ENCODE peak calls at places on chromosomes 12 and 14, in seven cellular contexts. K is small intestine; W is right atrium auricular region; Q is CD8-positive, alpha-beta T cell; C is adrenal gland; I is fibroblast of lung; Z is GM23338. P is an unnamed sample.

GRCh38 chr14:94164685-94165431 is 9.3 kb upstream of the PPP4R4 start:
- DNase-seq in K (no peak), W (no peak), Q (no peak), C (no peak), I (no peak), Z (peak; percentile 51), P (no peak)

GRCh38 chr14:94389731-94390371 is 1.4 kb upstream of the SERPINA1 start:
- DNase-seq in K (no peak), W (no peak), Q (no peak), C (no peak), I (no peak), Z (no peak), P (no peak)

GRCh38 chr12:11069854-11070253 is 7.8 kb upstream of the TAS2R46 start:
- DNase-seq in K (no peak), W (no peak), Q (no peak), C (no peak), I (no peak), Z (no peak), P (no peak)

GRCh38 chr12:23340351-23340750 is 609.1 kb downstream of the SOX5 start:
- DNase-seq in K (no peak), W (no peak), Q (no peak), C (no peak), I (no peak), Z (no peak), P (no peak)

GRCh38 chr12:72323881-72324280 is 51.7 kb downstream of the TRHDE start:
- DNase-seq in K (no peak), W (no peak), Q (no peak), C (no peak), I (peak; percentile 21), Z (no peak), P (no peak)

GRCh38 chr12:18747960-18748359 is 10.0 kb downstream of the CAPZA3 start:
- DNase-seq in K (no peak), W (no peak), Q (no peak), C (no peak), I (peak; percentile 99), Z (peak; percentile 35), P (no peak)

GRCh38 chr12:56382611-56383010 is 20.0 kb upstream of the APOF start:
- DNase-seq in K (no peak), W (no peak), Q (no peak), C (no peak), I (no peak), Z (no peak), P (no peak)

GRCh38 chr14:22689186-22689585 is 45.0 kb upstream of the OR6J1 start:
- DNase-seq in K (peak; percentile 87), W (no peak), Q (no peak), C (no peak), I (peak; percentile 99), Z (no peak), P (peak; percentile 30)

GRCh38 chr12:69354172-69354560 is 5.4 kb upstream of the YEATS4 start:
- DNase-seq in K (no peak), W (no peak), Q (no peak), C (no peak), I (no peak), Z (no peak), P (no peak)

GRCh38 chr12:54299515-54300266 is 1.1 kb downstream of the NFE2 start:
- DNase-seq in K (no peak), W (no peak), Q (no peak), C (no peak), I (no peak), Z (no peak), P (no peak)

GRCh38 chr14:71725802-71726638 is 206.2 kb upstream of the RGS6 start:
- DNase-seq in K (no peak), W (no peak), Q (no peak), C (no peak), I (peak; percentile 83), Z (no peak), P (no peak)

GRCh38 chr14:105223260-105223659 is 25.1 kb upstream of the BTBD6 start:
- DNase-seq in K (no peak), W (no peak), Q (no peak), C (no peak), I (peak; percentile 77), Z (no peak), P (no peak)

GRCh38 chr12:29710104-29710503 is 73.6 kb downstream of the TMTC1 start:
- DNase-seq in K (no peak), W (peak; percentile 60), Q (no peak), C (peak; percentile 57), I (peak; percentile 25), Z (peak; percentile 70), P (no peak)

GRCh38 chr14:25056688-25057078 is 6.7 kb upstream of the STXBP6 start:
- DNase-seq in K (no peak), W (no peak), Q (no peak), C (no peak), I (peak; percentile 50), Z (no peak), P (no peak)

GRCh38 chr14:59305231-59305630 is 116.8 kb downstream of the DAAM1 start:
- DNase-seq in K (no peak), W (no peak), Q (no peak), C (no peak), I (peak; percentile 73), Z (no peak), P (peak; percentile 46)

GRCh38 chr12:52259850-52260249 is 14.6 kb upstream of the KRT86 start:
- DNase-seq in K (no peak), W (no peak), Q (no peak), C (no peak), I (no peak), Z (no peak), P (no peak)

GRCh38 chr14:84527706-84528105 is 1002.2 kb upstream of the FLRT2 start:
- DNase-seq in K (no peak), W (no peak), Q (no peak), C (no peak), I (no peak), Z (no peak), P (no peak)

GRCh38 chr12:128178971-128179370 is 88.0 kb upstream of the TMEM132C start:
- DNase-seq in K (no peak), W (no peak), Q (no peak), C (peak; percentile 70), I (no peak), Z (no peak), P (no peak)

GRCh38 chr14:102513899-102514772 is 4.6 kb upstream of the ANKRD9 start:
- DNase-seq in K (no peak), W (no peak), Q (no peak), C (no peak), I (no peak), Z (no peak), P (no peak)

GRCh38 chr12:55258288-55258687 is 13.9 kb downstream of the OR6C74 start:
- DNase-seq in K (no peak), W (no peak), Q (no peak), C (no peak), I (no peak), Z (no peak), P (no peak)

GRCh38 chr14:93286212-93286890 is 46.5 kb downstream of the BTBD7 start:
- DNase-seq in K (no peak), W (no peak), Q (no peak), C (no peak), I (peak; percentile 86), Z (peak; percentile 33), P (no peak)

GRCh38 chr12:100058482-100059029 is 73.8 kb upstream of the ANKS1B start:
- DNase-seq in K (no peak), W (no peak), Q (no peak), C (no peak), I (peak; percentile 97), Z (no peak), P (no peak)

GRCh38 chr12:16329594-16329993 is 17.9 kb upstream of the MGST1 start:
- DNase-seq in K (no peak), W (no peak), Q (no peak), C (no peak), I (peak; percentile 50), Z (no peak), P (no peak)

GRCh38 chr14:90816686-90817436 is 631 bp upstream of the TTC7B start:
- DNase-seq in K (no peak), W (no peak), Q (no peak), C (no peak), I (no peak), Z (no peak), P (no peak)

GRCh38 chr14:90814806-90815566 is 1.2 kb downstream of the TTC7B start:
- DNase-seq in K (no peak), W (no peak), Q (no peak), C (no peak), I (no peak), Z (no peak), P (no peak)

GRCh38 chr14:90815817-90816662 is at the start of gene TTC7B:
- DNase-seq in K (no peak), W (no peak), Q (no peak), C (no peak), I (peak; percentile 36), Z (peak; percentile 72), P (no peak)

GRCh38 chr14:90818715-90819114 is 2.5 kb upstream of the TTC7B start:
- DNase-seq in K (no peak), W (no peak), Q (no peak), C (no peak), I (no peak), Z (no peak), P (no peak)

GRCh38 chr14:90815567-90815816 is 738 bp downstream of the TTC7B start:
- DNase-seq in K (no peak), W (no peak), Q (no peak), C (no peak), I (no peak), Z (no peak), P (no peak)
- H3K4me3 ChIP-seq in K (peak overlapping the region; percentile 45), W (peak overlapping the region; percentile 75), Q (no peak overlapping the region), C (no peak overlapping the region), I (peak overlapping the region; percentile 55), Z (peak overlapping the region; percentile 69), P (peak overlapping the region; percentile 53)

GRCh38 chr14:100730530-100730929 is 3.8 kb downstream of the DLK1 start:
- DNase-seq in K (no peak), W (no peak), Q (no peak), C (no peak), I (no peak), Z (no peak), P (no peak)
- H3K4me3 ChIP-seq in K (no peak overlapping the region), W (no peak overlapping the region), Q (no peak overlapping the region), C (no peak overlapping the region), I (no peak overlapping the region), Z (no peak overlapping the region), P (no peak overlapping the region)

DNA sequence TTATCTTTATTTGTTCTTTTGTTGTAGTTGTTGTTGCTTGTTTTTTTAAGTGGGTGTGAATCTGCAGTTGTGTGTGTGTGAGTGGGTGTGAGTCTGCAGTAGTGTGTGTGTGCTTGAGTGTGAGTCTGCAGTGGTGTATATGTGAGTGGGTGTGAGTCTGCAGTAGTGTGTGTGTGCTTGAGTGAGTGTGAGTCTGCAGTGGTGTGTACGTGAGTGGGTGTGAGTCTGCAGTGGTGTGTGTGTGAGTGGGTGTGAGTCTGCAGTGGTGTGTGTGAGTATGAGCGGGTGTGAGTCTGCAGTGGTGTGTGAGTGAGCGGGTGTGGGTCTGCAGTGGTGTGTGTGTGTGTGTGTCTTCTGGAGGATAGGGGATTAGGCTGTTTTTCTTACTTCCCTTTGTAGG is 1186.8 kb upstream of the SEL1L start:
- DNase-seq in K (no peak), W (no peak), Q (no peak), C (no peak), I (no peak), Z (no peak), P (no peak)
- H3K4me3 ChIP-seq in K (no peak overlapping the region), W (no peak overlapping the region), Q (no peak overlapping the region), C (no peak overlapping the region), I (no peak overlapping the region), Z (no peak overlapping the region), P (no peak overlapping the region)

DNA sequence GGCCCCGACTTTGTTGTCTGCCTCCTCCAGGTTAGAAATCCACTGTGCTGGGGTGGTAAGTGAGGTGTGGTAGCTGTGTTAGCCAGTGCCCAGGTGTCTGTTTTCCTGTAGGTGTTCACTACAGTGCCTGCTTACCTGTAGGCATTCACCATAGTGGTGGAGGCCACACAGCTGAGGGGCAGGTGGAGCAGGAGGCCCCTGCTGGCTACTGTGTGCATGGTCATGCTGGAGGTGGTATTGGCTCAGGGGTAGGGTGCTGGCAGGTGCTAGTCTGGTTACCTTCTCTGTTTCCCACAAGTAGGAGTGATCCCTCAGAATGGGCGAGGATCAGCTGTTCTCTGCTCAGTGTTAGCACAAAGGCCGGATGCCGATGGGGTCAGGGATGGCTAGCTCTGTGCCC is 217.3 kb downstream of the SYT10 start:
- DNase-seq in K (no peak), W (no peak), Q (no peak), C (no peak), I (no peak), Z (peak; percentile 1), P (no peak)
- H3K4me3 ChIP-seq in K (no peak overlapping the region), W (no peak overlapping the region), Q (no peak overlapping the region), C (no peak overlapping the region), I (no peak overlapping the region), Z (no peak overlapping the region), P (no peak overlapping the region)

P was measured in Jurkat, Clone E6-1.